ENCODE peak calls at places on chromosomes 1 and 21, in nine cellular contexts. H is colonic mucosa, C is lower lobe of right lung, N is WERI-Rb-1, R is spleen, W is brain microvascular endothelial cell, Q is mucosa of descending colon, S is sigmoid colon, U is heart left ventricle. D is an unnamed sample. For H3K36me3, the result is how much of the 10 kb centered on the place peaks cover.

GRCh38 chr1:205986291-205986690 is 16.9 kb downstream of the RAB7B start:
- DNase-seq in U (no peak), R (no peak), H (no peak), W (no peak), C (no peak), S (no peak), Q (no peak), N (no peak), D (no peak)

GRCh38 chr1:62391369-62391971 is 45.4 kb upstream of the USP1 start:
- DNase-seq in U (no peak), S (no peak), C (no peak), N (peak), H (peak), W (peak), R (no peak), Q (no peak), D (no peak)

GRCh38 chr1:2906105-2906504 is 104.6 kb upstream of the TTC34 start:
- DNase-seq in W (no peak), Q (no peak), C (no peak), U (peak), S (no peak), H (no peak), N (peak), R (no peak), D (no peak)

GRCh38 chr1:42904437-42904836 is 54.2 kb downstream of the SLC2A1 start:
- DNase-seq in W (no peak), H (no peak), S (no peak), U (no peak), C (no peak), N (no peak), Q (no peak), R (no peak), D (no peak)

GRCh38 chr21:30164796-30165195 is 1.8 kb downstream of the CLDN17 start:
- DNase-seq in R (no peak), W (no peak), H (no peak), U (no peak), S (no peak), N (no peak), C (no peak), Q (no peak), D (no peak)

GRCh38 chr21:41316200-41316599 is 401 bp upstream of the FAM3B start:
- DNase-seq in S (no peak), C (no peak), R (no peak), N (no peak), Q (peak), H (no peak), U (no peak), W (no peak), D (no peak)

GRCh38 chr1:81172483-81172882 is 628.3 kb upstream of the ADGRL2 start:
- DNase-seq in Q (no peak), S (no peak), N (no peak), W (no peak), U (no peak), R (no peak), C (no peak), H (no peak), D (no peak)

GRCh38 chr1:17125756-17126237 is 6.5 kb upstream of the PADI2 start:
- DNase-seq in Q (peak), S (peak), N (peak), R (peak), H (peak), W (peak), C (peak), U (peak), D (peak)

GRCh38 chr1:58060548-58061170 is 485.9 kb downstream of the OMA1 start:
- DNase-seq in N (no peak), U (no peak), S (no peak), H (no peak), W (no peak), C (no peak), R (no peak), Q (no peak), D (no peak)

GRCh38 chr1:41221995-41222991 is 19.8 kb downstream of the SCMH1 start:
- DNase-seq in N (no peak), U (no peak), S (no peak), Q (no peak), W (no peak), C (no peak), R (no peak), H (no peak), D (no peak)

GRCh38 chr1:84061336-84061735 is 62.4 kb upstream of the TTLL7 start:
- DNase-seq in S (no peak), Q (no peak), C (no peak), N (no peak), R (no peak), U (no peak), W (no peak), H (no peak), D (no peak)

GRCh38 chr1:222618001-222618879 is at the start of gene MIA3:
- DNase-seq in R (peak), U (no peak), Q (peak), S (peak), N (no peak), C (peak), H (peak), W (no peak), D (no peak)

GRCh38 chr1:186286615-186287317 is 88.3 kb downstream of the TPR start:
- DNase-seq in N (no peak), U (no peak), W (peak), Q (no peak), H (no peak), C (no peak), S (no peak), R (no peak), D (no peak)

GRCh38 chr1:8889925-8890785 is 11.7 kb upstream of the ENO1 start:
- DNase-seq in W (peak), C (peak), S (peak), N (no peak), R (no peak), H (peak), Q (peak), U (peak), D (no peak)

GRCh38 chr1:76870037-76870436 is 2.8 kb downstream of the ST6GALNAC5 start:
- DNase-seq in S (no peak), R (no peak), Q (no peak), N (no peak), U (no peak), C (no peak), W (no peak), H (no peak), D (no peak)

GRCh38 chr1:114828251-114828650 is 26.4 kb upstream of the SYCP1 start:
- DNase-seq in C (no peak), W (no peak), H (no peak), N (no peak), U (no peak), Q (no peak), S (no peak), R (no peak), D (no peak)

GRCh38 chr21:43734131-43734634 is 15.3 kb downstream of the PDXK start:
- DNase-seq in R (no peak), N (no peak), H (peak), W (no peak), S (no peak), C (no peak), U (no peak), Q (peak), D (no peak)

GRCh38 chr21:44301093-44301492 is 1.2 kb downstream of the PFKL start:
- DNase-seq in N (no peak), C (no peak), U (no peak), S (no peak), R (no peak), H (peak), Q (peak), W (no peak), D (no peak)

GRCh38 chr21:44319407-44320065 is 19.7 kb downstream of the CFAP410 start:
- DNase-seq in C (no peak), U (no peak), S (no peak), H (no peak), Q (no peak), R (no peak), W (no peak), N (no peak), D (no peak)

GRCh38 chr1:8938232-8939117 is 7.2 kb upstream of the CA6 start:
- DNase-seq in C (no peak), W (no peak), S (no peak), R (no peak), H (no peak), N (no peak), Q (no peak), U (no peak), D (no peak)

GRCh38 chr1:204726478-204726877 is 40.9 kb upstream of the LRRN2 start:
- DNase-seq in R (no peak), C (no peak), U (peak), N (no peak), S (no peak), H (peak), W (peak), Q (no peak), D (peak)

GRCh38 chr1:205449254-205449749 is 6.5 kb downstream of the BLACAT1 start:
- DNase-seq in H (no peak), R (no peak), U (no peak), W (no peak), N (no peak), S (no peak), Q (no peak), C (no peak), D (no peak)

GRCh38 chr1:31795801-31796621 is 19.8 kb downstream of the SPOCD1 start:
- DNase-seq in Q (no peak), N (peak), W (peak), U (no peak), C (peak), R (peak), H (no peak), S (peak), D (no peak)

GRCh38 chr1:153488731-153489130 is 28.3 kb upstream of the S100A7 start:
- DNase-seq in R (no peak), W (no peak), S (peak), C (no peak), N (no peak), U (peak), Q (no peak), H (no peak), D (no peak)

GRCh38 chr1:243732627-243733026 is 117.4 kb downstream of the AKT3 start:
- DNase-seq in H (no peak), N (no peak), R (no peak), C (no peak), U (no peak), Q (no peak), W (no peak), S (no peak), D (no peak)

GRCh38 chr1:210758761-210759160 is 375.2 kb downstream of the KCNH1 start:
- DNase-seq in Q (no peak), C (no peak), H (no peak), W (no peak), S (no peak), N (no peak), R (no peak), U (no peak), D (no peak)

GRCh38 chr1:31568895-31569655 is 7.2 kb upstream of the TINAGL1 start:
- DNase-seq in S (no peak), R (no peak), U (peak), Q (peak), N (no peak), H (peak), C (peak), W (no peak), D (no peak)

GRCh38 chr1:37085393-37085792 is 51.1 kb upstream of the GRIK3 start:
- DNase-seq in S (no peak), Q (no peak), W (no peak), R (no peak), H (no peak), U (no peak), C (no peak), N (peak), D (no peak)

GRCh38 chr1:185412385-185413074 is 95.5 kb upstream of the IVNS1ABP start:
- DNase-seq in S (no peak), U (no peak), W (no peak), N (no peak), H (peak), C (no peak), Q (peak), R (no peak), D (no peak)

GRCh38 chr1:147167361-147167760 is 4.9 kb downstream of the PRKAB2 start:
- DNase-seq in W (peak), Q (no peak), H (no peak), S (no peak), N (no peak), U (no peak), R (no peak), C (no peak), D (peak)

GRCh38 chr1:8905582-8906191 is 27.2 kb upstream of the ENO1 start:
- DNase-seq in S (no peak), U (no peak), N (no peak), H (no peak), Q (no peak), W (no peak), C (no peak), R (no peak), D (no peak)

GRCh38 chr1:236220473-236220872 is 61.3 kb downstream of the ERO1B start:
- DNase-seq in C (no peak), S (no peak), N (no peak), R (no peak), Q (no peak), U (no peak), W (no peak), H (no peak), D (no peak)

GRCh38 chr1:236222616-236223015 is 59.1 kb downstream of the ERO1B start:
- DNase-seq in U (no peak), W (no peak), Q (no peak), N (no peak), R (no peak), H (no peak), C (no peak), S (no peak), D (no peak)

DNA sequence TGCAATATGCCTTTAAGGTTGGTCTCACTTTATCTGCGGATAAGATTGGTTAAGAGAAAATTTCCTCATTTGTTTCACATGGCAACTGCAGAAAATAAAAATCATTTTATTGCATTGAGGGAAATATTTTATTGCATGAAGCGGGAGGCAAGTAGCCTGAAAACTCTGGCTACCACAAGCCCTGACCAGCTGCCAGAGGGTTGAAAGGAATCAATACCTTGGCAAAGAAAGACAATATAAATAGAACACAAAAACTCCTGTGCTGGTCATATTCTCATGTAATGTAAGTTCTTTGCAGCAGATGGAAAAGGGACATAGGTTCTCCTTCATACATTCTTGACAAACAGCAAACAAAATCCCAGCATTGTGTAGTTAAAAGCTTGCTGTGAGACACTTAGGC is 58.5 kb downstream of the ERO1B start:
- DNase-seq in Q (no peak), C (no peak), W (no peak), N (no peak), H (no peak), R (no peak), U (no peak), S (no peak), D (no peak)
- H3K36me3 ChIP-seq in Q (under half), C (under half), W (under half), N (under half), H (under half), R (under half), U (under half), S (under half), D (under half)

GRCh38 chr1:25700626-25701025 is 84.0 kb downstream of the MAN1C1 start:
- DNase-seq in C (no peak), Q (no peak), W (no peak), U (no peak), S (peak), H (no peak), R (no peak), N (peak), D (no peak)
- TF ChIP-seq CTCF in C (no peak), Q (no peak), W (peak), U (no peak), S (no peak), H (no peak), R (peak), N (peak), D (peak)

GRCh38 chr1:212892108-212892507 is 34.0 kb downstream of the FLVCR1 start:
- DNase-seq in Q (no peak), U (no peak), C (no peak), S (no peak), R (no peak), W (no peak), N (no peak), H (no peak), D (no peak)
- H3K36me3 ChIP-seq in Q (under half), U (half or more), C (half or more), S (under half), R (under half), W (half or more), N (half or more), H (under half), D (under half)

GRCh38 chr1:52368383-52369172 is 2.6 kb upstream of the CC2D1B start:
- DNase-seq in C (peak), W (peak), H (peak), U (peak), R (peak), N (no peak), Q (peak), S (no peak), D (peak)
- TF ChIP-seq CTCF in C (no peak), W (peak), H (no peak), U (peak), R (peak), N (no peak), Q (no peak), S (no peak), D (peak)

GRCh38 chr1:12383001-12383400 is 153.2 kb downstream of the VPS13D start:
- DNase-seq in U (no peak), R (no peak), N (no peak), W (no peak), C (no peak), H (no peak), Q (no peak), S (no peak), D (no peak)
- H3K36me3 ChIP-seq in U (half or more), R (half or more), N (under half), W (under half), C (half or more), H (under half), Q (under half), S (half or more), D (under half)

GRCh38 chr1:4693316-4693715 is 38.9 kb downstream of the AJAP1 start:
- DNase-seq in C (no peak), Q (no peak), N (no peak), R (no peak), H (no peak), W (no peak), U (no peak), S (no peak), D (no peak)
- TF ChIP-seq CTCF in C (no peak), Q (no peak), N (no peak), R (no peak), H (no peak), W (no peak), U (no peak), S (no peak), D (no peak)

GRCh38 chr1:39379187-39379586 is 112.2 kb upstream of the BMP8A start:
- DNase-seq in H (no peak), U (no peak), W (no peak), C (no peak), Q (no peak), S (no peak), N (no peak), R (no peak), D (no peak)

GRCh38 chr1:39376656-39377055 is 114.8 kb upstream of the BMP8A start:
- DNase-seq in C (no peak), R (no peak), S (no peak), U (no peak), W (no peak), N (no peak), H (no peak), Q (no peak), D (no peak)

GRCh38 chr1:39380036-39380435 is 111.4 kb upstream of the BMP8A start:
- DNase-seq in N (no peak), H (no peak), C (no peak), Q (no peak), S (no peak), R (no peak), U (no peak), W (no peak), D (no peak)

GRCh38 chr1:39381839-39382238 is 109.6 kb upstream of the BMP8A start:
- DNase-seq in N (no peak), S (peak), W (peak), U (no peak), Q (no peak), H (no peak), R (no peak), C (no peak), D (no peak)

DNA sequence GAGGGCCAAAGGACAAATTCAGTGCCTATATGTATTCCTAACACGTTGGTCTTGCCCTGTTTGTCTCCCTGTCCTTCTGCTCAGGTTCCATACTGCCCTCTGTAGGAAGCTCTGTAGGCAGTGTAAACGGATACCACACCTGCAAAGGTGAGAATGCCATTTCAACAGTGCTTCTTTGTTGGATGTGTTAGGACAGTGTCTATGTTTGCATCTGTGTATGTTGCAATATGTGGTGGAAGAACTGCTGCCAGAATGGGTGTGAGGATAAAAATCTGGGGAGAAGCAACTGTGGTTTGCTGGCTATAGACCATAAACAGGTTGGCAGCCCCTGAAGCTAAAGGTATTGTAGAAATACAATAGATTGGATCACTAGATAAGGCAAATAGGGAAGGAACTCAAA is 113.1 kb upstream of the BMP8A start:
- DNase-seq in C (no peak), R (no peak), U (no peak), H (peak), S (no peak), W (no peak), Q (no peak), N (peak), D (no peak)
- H3K36me3 ChIP-seq in C (half or more), R (half or more), U (half or more), H (under half), S (under half), W (half or more), Q (under half), N (half or more), D (under half)

DNA sequence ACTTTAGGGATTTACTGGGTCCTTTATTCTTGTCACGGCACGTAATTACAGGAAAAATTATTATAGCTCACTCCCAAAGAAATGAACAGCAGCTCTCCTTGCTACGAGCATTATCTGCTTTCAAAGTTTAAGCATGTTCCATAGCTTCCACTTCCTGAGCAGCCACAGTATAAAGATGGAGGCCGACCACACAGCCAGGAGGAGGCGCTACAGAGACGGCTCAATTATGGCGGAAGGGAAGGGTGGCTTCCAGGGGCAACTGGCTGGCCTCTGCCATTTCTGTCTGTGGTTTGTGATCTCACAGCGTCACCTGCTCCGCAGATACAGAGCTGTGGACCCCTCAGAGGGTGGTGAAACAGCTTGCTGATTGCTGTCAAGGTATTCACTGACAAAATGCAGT is 212.3 kb upstream of the GREM2 start:
- DNase-seq in R (no peak), U (no peak), W (no peak), S (no peak), N (no peak), C (no peak), Q (no peak), H (no peak), D (no peak)
- TF ChIP-seq CTCF in R (no peak), U (no peak), W (peak), S (no peak), N (peak), C (no peak), Q (no peak), H (no peak), D (no peak)

GRCh38 chr1:231189683-231190270 is 27.9 kb downstream of the TRIM67 start:
- DNase-seq in C (no peak), Q (no peak), W (no peak), S (no peak), U (no peak), R (peak), H (no peak), N (no peak), D (no peak)

GRCh38 chr1:231188072-231188471 is 26.2 kb downstream of the TRIM67 start:
- DNase-seq in S (no peak), C (no peak), U (no peak), H (no peak), Q (no peak), N (no peak), R (peak), W (no peak), D (no peak)

GRCh38 chr1:231187556-231187955 is 25.7 kb downstream of the TRIM67 start:
- DNase-seq in Q (no peak), W (no peak), U (no peak), S (no peak), H (no peak), N (no peak), C (no peak), R (no peak), D (no peak)

GRCh38 chr1:231190456-231190855 is 28.6 kb downstream of the TRIM67 start:
- DNase-seq in U (no peak), N (no peak), S (no peak), R (peak), C (no peak), W (no peak), Q (no peak), H (no peak), D (no peak)

DNA sequence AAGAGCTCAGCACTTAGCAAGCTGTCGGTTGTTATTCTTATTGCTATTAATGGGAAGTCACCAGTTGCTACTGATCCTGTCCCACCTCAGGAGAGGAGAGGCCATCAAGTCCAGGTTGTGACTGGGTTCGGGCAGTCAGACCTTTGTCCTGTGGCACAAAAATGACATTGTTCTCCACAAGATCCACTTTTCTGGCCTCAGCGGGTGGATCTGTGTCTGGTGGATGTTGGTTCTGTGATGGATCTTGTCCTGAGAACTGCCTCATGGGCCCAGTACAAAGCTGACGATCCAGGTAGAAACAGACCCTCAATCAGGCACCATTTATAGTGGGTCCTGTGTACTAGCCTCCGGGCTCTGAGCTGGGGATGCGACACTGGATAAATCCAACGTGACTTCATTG is 26.9 kb downstream of the TRIM67 start:
- DNase-seq in H (no peak), N (no peak), Q (no peak), S (no peak), R (peak), C (no peak), U (no peak), W (no peak), D (no peak)
- H3K36me3 ChIP-seq in H (under half), N (under half), Q (under half), S (under half), R (under half), C (under half), U (under half), W (under half), D (under half)

D was measured in kidney epithelial cell.